ENCODE peak calls at places on chromosomes 2 and 18, in five cellular contexts. Q is psoas muscle; B is stomach; W is CD8-positive, alpha-beta memory T cell; U is uterus. C is an unnamed sample.

GRCh38 chr2:218773881-218774280 is 8.1 kb upstream of the CYP27A1 start:
- DNase-seq in Q (no peak), B (no peak), W (no peak), U (no peak), C (no peak)

GRCh38 chr2:191014653-191015020 is 666 bp upstream of the STAT1 start:
- DNase-seq in Q (no peak), B (no peak), W (no peak), U (no peak), C (no peak)

GRCh38 chr18:5152335-5153020 is 44.6 kb downstream of the AKAIN1 start:
- DNase-seq in Q (no peak), B (no peak), W (no peak), U (no peak), C (no peak)

GRCh38 chr2:126674075-126674744 is 18.3 kb downstream of the GYPC start:
- DNase-seq in Q (no peak), B (no peak), W (no peak), U (no peak), C (no peak)

GRCh38 chr2:201931955-201932354 is 101.7 kb upstream of the FZD7 start:
- DNase-seq in Q (no peak), B (no peak), W (no peak), U (no peak), C (no peak)

GRCh38 chr2:37809931-37810570 is 115.0 kb upstream of the RMDN2 start:
- DNase-seq in Q (no peak), B (no peak), W (no peak), U (no peak), C (no peak)

GRCh38 chr2:230958803-230959756 is 34.0 kb upstream of the GPR55 start:
- DNase-seq in Q (no peak), B (no peak), W (no peak), U (no peak), C (no peak)

GRCh38 chr2:28904295-28904694 is 9.8 kb downstream of the WDR43 start:
- DNase-seq in Q (no peak), B (no peak), W (no peak), U (no peak), C (no peak)

GRCh38 chr2:17441055-17441771 is 77.0 kb downstream of the RAD51AP2 start:
- DNase-seq in Q (no peak), B (no peak), W (no peak), U (no peak), C (no peak)

GRCh38 chr2:100891911-100892642 is 72.1 kb downstream of the NPAS2 start:
- DNase-seq in Q (no peak), B (no peak), W (no peak), U (no peak), C (no peak)

GRCh38 chr18:77203071-77203470 is 46.6 kb upstream of the GALR1 start:
- DNase-seq in Q (no peak), B (no peak), W (no peak), U (no peak), C (no peak)

GRCh38 chr2:167134381-167135072 is 246.2 kb downstream of the XIRP2 start:
- DNase-seq in Q (no peak), B (no peak), W (no peak), U (no peak), C (peak; percentile 50)

GRCh38 chr18:10336749-10337148 is 117.7 kb upstream of the APCDD1 start:
- DNase-seq in Q (no peak), B (no peak), W (no peak), U (no peak), C (no peak)

GRCh38 chr18:62982600-62983251 is 267.4 kb downstream of the PHLPP1 start:
- DNase-seq in Q (no peak), B (peak; percentile 64), W (peak; percentile 53), U (peak; percentile 59), C (peak; percentile 11)

GRCh38 chr2:36964496-36965058 is 1.8 kb downstream of the STRN start:
- DNase-seq in Q (no peak), B (no peak), W (no peak), U (no peak), C (no peak)

GRCh38 chr2:203586696-203587095 is 51.6 kb upstream of the RAPH1 start:
- DNase-seq in Q (no peak), B (no peak), W (no peak), U (no peak), C (no peak)

GRCh38 chr18:3455938-3456685 is 6.1 kb downstream of the TGIF1 start:
- DNase-seq in Q (no peak), B (no peak), W (no peak), U (no peak), C (no peak)

GRCh38 chr2:33672896-33673295 is 73.8 kb upstream of the FAM98A start:
- DNase-seq in Q (no peak), B (no peak), W (no peak), U (no peak), C (no peak)

GRCh38 chr2:239535413-239535790 is 134.6 kb upstream of the HDAC4 start:
- DNase-seq in Q (no peak), B (no peak), W (no peak), U (no peak), C (no peak)

GRCh38 chr2:45173513-45173912 is 164.3 kb upstream of the SIX2 start:
- DNase-seq in Q (peak; percentile 32), B (no peak), W (no peak), U (no peak), C (peak; percentile 51)

GRCh38 chr18:9755603-9756002 is 47.5 kb downstream of the RAB31 start:
- DNase-seq in Q (no peak), B (no peak), W (no peak), U (no peak), C (no peak)

GRCh38 chr18:58152216-58152615 is 108.2 kb downstream of the NEDD4L start:
- DNase-seq in Q (no peak), B (no peak), W (no peak), U (no peak), C (no peak)

GRCh38 chr2:178914259-178914849 is 107.1 kb upstream of the TTN start:
- DNase-seq in Q (peak; percentile 82), B (peak; percentile 84), W (peak; percentile 55), U (peak; percentile 71), C (peak; percentile 66)

GRCh38 chr2:190110131-190110530 is 47.6 kb upstream of the MSTN start:
- DNase-seq in Q (no peak), B (no peak), W (no peak), U (no peak), C (no peak)

GRCh38 chr2:15042824-15043223 is 410.3 kb downstream of the LRATD1 start:
- DNase-seq in Q (no peak), B (peak; percentile 38), W (no peak), U (no peak), C (peak; percentile 96)

GRCh38 chr2:84888401-84889276 is 7.8 kb upstream of the TRABD2A start:
- DNase-seq in Q (no peak), B (no peak), W (peak; percentile 69), U (no peak), C (no peak)
- H3K4me3 ChIP-seq in Q (peak overlapping the region; percentile 32), B (peak overlapping the region; percentile 8), W (peak overlapping the region; percentile 63), U (no peak overlapping the region), C (peak overlapping the region; percentile 34)

DNA sequence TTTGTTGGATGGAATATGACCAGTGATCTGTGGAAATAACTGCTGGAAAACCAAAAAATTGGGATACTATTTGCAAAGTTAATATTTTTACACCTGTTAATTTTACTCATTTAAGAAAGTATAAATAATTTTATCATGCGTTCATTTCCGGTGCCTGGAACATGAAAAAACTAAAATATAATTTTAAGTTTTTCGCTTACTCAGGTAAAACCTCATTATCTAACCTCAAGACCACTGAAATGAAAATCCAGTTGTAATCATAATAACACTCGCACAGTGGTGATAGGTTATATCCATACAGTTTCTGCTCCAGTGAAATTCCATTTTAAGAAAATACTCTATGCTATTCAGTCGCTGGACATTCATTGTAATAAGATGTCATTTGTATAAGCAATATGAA is 517.9 kb downstream of the DPP10 start:
- DNase-seq in Q (no peak), B (no peak), W (no peak), U (no peak), C (no peak)
- H3K27ac ChIP-seq in Q (no peak overlapping the region), B (no peak overlapping the region), W (no peak overlapping the region), U (no peak overlapping the region), C (no peak overlapping the region)

DNA sequence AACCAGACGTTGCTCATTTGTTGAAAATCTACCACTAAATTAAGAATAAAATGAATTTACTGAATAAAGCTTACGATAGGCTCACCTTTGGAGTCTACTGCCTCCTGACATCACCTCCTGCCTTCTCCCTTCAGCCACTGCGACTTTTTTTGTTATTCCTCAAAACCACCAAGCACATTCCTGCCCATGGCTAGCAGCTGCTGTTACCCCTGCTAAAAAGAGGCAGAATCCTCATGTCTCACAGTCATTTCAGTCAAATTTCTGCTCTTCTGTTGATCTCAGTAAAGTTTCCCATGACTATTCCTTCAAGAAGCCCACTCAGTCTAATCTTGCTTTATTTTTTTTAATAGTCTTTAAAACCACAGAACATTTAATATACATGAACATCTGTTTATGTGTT is 40.8 kb upstream of the ANKRD62 start:
- DNase-seq in Q (no peak), B (no peak), W (no peak), U (no peak), C (no peak)
- H3K4me3 ChIP-seq in Q (no peak overlapping the region), B (no peak overlapping the region), W (no peak overlapping the region), U (no peak overlapping the region), C (no peak overlapping the region)

GRCh38 chr2:65070856-65071255 is 14.6 kb downstream of the CEP68 start:
- DNase-seq in Q (no peak), B (no peak), W (no peak), U (no peak), C (no peak)
- H3K27ac ChIP-seq in Q (peak overlapping the region; percentile 94), B (peak overlapping the region; percentile 66), W (no peak overlapping the region), U (peak overlapping the region; percentile 43), C (peak overlapping the region; percentile 31)

GRCh38 chr2:70887550-70888229 is 48.0 kb upstream of the ATP6V1B1 start:
- DNase-seq in Q (peak; percentile 47), B (peak; percentile 40), W (no peak), U (no peak), C (no peak)
- H3K4me3 ChIP-seq in Q (peak overlapping the region; percentile 66), B (peak overlapping the region; percentile 38), W (no peak overlapping the region), U (peak overlapping the region; percentile 10), C (peak overlapping the region; percentile 47)

DNA sequence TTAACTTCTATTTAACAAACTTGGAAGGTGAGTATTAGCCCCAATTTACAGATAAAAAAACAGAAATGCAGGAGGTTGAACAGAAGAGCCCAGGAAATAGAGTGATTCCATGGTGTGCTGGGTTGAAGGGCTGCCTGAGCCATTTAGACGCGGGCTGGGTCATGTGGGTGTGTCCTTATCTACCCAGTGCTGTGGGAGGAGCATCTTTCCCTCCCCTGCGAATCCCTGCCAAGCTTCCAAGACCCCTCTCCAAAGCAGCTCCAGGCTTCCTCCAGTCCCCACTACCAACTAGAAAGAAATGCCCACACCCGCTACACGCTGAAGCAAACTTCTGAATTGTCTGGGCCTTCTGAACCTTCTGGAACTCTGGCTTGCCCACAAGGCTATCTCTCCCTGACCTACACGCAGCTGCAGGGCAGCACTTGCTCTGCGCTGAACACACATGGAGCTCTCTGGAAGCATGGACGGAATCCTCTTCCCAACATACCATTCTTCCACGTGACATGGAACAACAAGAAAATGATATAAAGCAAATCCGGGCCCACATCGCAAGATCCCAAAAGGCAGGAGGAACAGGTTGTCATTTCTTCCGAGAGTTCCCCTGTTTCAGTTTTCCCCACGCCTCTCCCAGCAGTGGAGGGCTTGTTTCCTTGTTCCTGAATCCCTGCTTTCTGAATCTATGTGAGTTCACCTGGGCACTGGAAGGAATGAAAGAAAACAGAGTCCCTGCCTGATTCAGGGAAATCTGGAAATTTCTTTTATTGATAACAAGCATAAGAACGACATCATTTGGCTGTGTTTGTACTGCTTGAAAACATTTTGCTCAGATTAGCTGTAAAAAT is 562.7 kb upstream of the ID2 start:
- DNase-seq in Q (no peak), B (no peak), W (no peak), U (no peak), C (no peak)
- H3K27ac ChIP-seq in Q (peak overlapping the region; percentile 61), B (peak overlapping the region; percentile 67), W (no peak overlapping the region), U (peak overlapping the region; percentile 53), C (no peak overlapping the region)

C was measured in AG04450.